ENCODE peak calls at places on chromosomes 3 and 15, in eight cellular contexts. G is H9, X is PC-3, V is IMR-90, P is HCT116, O is astrocyte, Y is endothelial cell of umbilical vein, M is colonic mucosa. L is an unnamed sample.

GRCh38 chr3:9681723-9682081 is 21.9 kb upstream of the CPNE9 start:
- DNase-seq in X (no peak), Y (no peak), M (peak), V (no peak), O (no peak), P (no peak), G (no peak), L (no peak)

GRCh38 chr15:52481915-52482314 is 46.8 kb downstream of the MYO5A start:
- DNase-seq in O (peak), X (peak), V (peak), Y (peak), M (no peak), P (peak), G (no peak), L (peak)

GRCh38 chr3:106609666-106610301 is 741.0 kb upstream of the CBLB start:
- DNase-seq in G (peak), P (peak), M (peak), O (peak), Y (peak), V (peak), X (peak), L (no peak)

GRCh38 chr15:31279221-31280036 is 47.2 kb upstream of the KLF13 start:
- DNase-seq in G (no peak), O (no peak), X (no peak), M (peak), P (no peak), V (no peak), Y (no peak), L (no peak)

GRCh38 chr3:134144694-134145093 is 106.0 kb downstream of the RYK start:
- DNase-seq in Y (peak), O (no peak), P (no peak), V (no peak), X (no peak), M (no peak), G (no peak), L (no peak)

GRCh38 chr15:70062321-70062956 is 35.3 kb downstream of the TLE3 start:
- DNase-seq in Y (peak), G (no peak), P (no peak), V (peak), M (peak), X (peak), O (peak), L (no peak)

GRCh38 chr15:66842710-66843441 is 140.8 kb downstream of the SMAD6 start:
- DNase-seq in V (peak), Y (peak), P (no peak), M (peak), G (no peak), X (peak), O (peak), L (no peak)

GRCh38 chr3:44516230-44516629 is 38.8 kb upstream of the ZNF445 start:
- DNase-seq in M (no peak), V (no peak), O (no peak), G (no peak), P (no peak), X (no peak), Y (no peak), L (no peak)

GRCh38 chr15:78083186-78083585 is 5.7 kb upstream of the TBC1D2B start:
- DNase-seq in Y (no peak), V (no peak), G (no peak), M (no peak), O (no peak), P (no peak), X (no peak), L (no peak)

GRCh38 chr3:42530073-42530472 is 27.6 kb downstream of the VIPR1 start:
- DNase-seq in Y (no peak), G (no peak), O (no peak), X (no peak), V (no peak), M (no peak), P (no peak), L (no peak)

GRCh38 chr3:151895881-151896661 is 22.6 kb downstream of the SUCNR1 start:
- DNase-seq in V (no peak), M (no peak), G (no peak), O (no peak), P (no peak), X (no peak), Y (peak), L (no peak)

GRCh38 chr3:152657002-152657400 is 177.9 kb upstream of the P2RY1 start:
- DNase-seq in Y (no peak), X (no peak), G (no peak), O (no peak), M (no peak), P (no peak), V (no peak), L (no peak)

GRCh38 chr3:150830745-150831144 is 67.8 kb upstream of the SIAH2 start:
- DNase-seq in X (no peak), M (no peak), O (no peak), Y (no peak), V (no peak), P (no peak), G (no peak), L (no peak)

GRCh38 chr3:182690163-182690562 is 103.1 kb upstream of the ATP11B start:
- DNase-seq in M (no peak), P (no peak), O (no peak), Y (no peak), V (no peak), X (no peak), G (no peak), L (no peak)
- H3K27ac ChIP-seq in M (no peak), P (no peak), O (no peak), Y (no peak), V (no peak), X (no peak), G (no peak), L (no peak)

DNA sequence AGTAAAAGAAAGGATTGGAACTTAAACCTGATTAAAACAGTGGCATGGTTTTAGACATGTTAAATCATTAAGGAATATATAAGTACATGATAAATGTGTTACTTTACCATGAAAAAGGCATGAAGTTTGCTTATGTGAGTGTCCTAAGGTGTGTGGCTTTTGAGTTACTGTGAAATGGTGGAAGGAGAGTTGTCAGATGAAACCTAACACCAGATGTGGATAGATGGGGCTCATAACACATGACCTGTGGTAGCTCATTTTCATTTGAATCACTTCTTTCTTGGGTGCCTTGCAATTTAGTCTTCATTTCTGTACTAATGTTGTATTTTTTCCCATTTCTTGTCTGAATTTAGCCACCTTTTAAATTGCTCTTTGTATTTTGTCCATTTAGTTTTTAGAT is 13.0 kb downstream of the MEF2A start:
- DNase-seq in V (no peak), X (no peak), P (no peak), Y (no peak), O (peak), G (no peak), M (no peak), L (no peak)
- H3K9ac ChIP-seq in V (no peak), X (no peak), P (no peak), Y (no peak), O (no peak), G (no peak), M (no peak), L (no peak)

GRCh38 chr15:82297546-82297945 is 34.9 kb downstream of the SAXO2 start:
- DNase-seq in V (no peak), P (no peak), G (no peak), X (peak), M (no peak), O (no peak), Y (no peak), L (no peak)
- H3K27ac ChIP-seq in V (no peak), P (no peak), G (no peak), X (no peak), M (no peak), O (no peak), Y (no peak), L (no peak)

DNA sequence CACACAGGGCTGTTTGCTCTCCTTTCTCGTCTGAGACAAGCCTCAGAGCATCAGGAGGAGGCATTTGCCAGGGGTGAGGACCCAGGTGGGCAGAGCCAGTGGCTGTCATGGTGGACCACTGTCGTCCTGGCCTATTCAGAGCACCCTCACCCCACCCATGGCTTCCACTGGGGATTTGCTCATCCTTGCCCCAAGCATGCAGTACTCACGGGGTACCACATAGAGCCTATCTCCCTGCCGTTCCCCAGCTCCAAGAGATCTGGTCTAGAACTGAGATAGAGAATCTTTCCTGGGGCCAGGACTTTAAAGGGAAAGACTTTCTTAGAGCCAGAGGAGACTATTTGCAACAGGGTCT is 76.8 kb upstream of the TNFAIP8L3 start:
- DNase-seq in V (no peak), M (no peak), X (no peak), O (no peak), G (peak), P (no peak), Y (no peak), L (no peak)
- H3K9ac ChIP-seq in V (no peak), M (no peak), X (no peak), O (no peak), G (no peak), P (no peak), Y (no peak), L (no peak)

GRCh38 chr15:41928100-41928499 is 34.2 kb upstream of the SPTBN5 start:
- DNase-seq in P (no peak), V (no peak), O (no peak), M (no peak), X (peak), Y (peak), G (no peak), L (no peak)
- H3K27ac ChIP-seq in P (no peak), V (no peak), O (no peak), M (peak), X (peak), Y (peak), G (no peak), L (no peak)

DNA sequence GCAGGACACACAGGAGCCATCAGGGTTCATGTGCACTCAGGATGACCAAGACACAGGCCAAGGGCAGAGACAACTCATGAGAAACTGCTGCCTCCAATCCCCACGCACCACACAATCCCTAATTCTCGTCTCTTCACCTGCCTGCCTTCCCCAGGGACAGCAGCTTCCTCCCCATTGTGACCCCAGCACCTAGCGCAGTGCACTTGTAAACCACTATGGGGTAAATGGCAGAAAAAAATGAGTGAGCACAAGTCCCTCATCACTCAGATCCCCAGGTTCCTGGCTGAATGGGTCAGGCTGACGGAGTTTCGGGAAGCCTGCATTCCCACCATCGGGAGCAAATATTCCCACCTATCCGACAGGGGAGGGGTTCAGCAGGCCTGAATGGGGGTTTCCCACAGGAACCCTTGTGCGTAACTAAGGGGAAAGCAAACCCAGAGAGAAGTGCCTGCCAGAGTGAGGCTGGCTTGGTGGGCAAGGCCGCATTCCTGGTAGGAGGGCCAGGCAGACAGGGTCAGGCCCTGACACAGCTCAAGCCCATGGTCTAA is 18.8 kb downstream of the PLXNB1 start:
- DNase-seq in O (no peak), P (no peak), G (no peak), X (no peak), V (no peak), Y (no peak), M (no peak), L (no peak)
- H3K9ac ChIP-seq in O (no peak), P (no peak), G (no peak), X (no peak), V (no peak), Y (no peak), M (no peak), L (no peak)

DNA sequence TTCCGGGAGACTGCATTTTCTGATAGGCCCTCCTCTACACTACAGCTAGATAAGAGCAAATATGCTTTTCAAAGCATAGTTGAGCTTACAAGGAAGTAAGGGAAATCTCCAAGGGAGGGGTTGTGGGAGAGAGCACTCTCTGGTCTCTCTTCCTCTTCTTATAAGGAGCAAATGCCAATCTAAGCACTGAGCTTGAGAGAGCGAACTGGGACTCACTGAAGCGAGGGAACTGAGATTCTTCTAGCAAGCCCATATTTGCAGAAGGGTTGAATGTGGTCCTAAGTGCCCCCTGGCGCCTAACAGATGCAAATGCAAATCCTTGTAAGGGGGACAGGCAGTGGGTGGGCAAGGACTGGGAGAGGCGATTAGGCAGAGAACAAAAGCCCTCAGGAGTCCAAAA is 164.8 kb downstream of the ERC2 start:
- DNase-seq in V (peak), M (peak), Y (peak), P (peak), O (peak), X (peak), G (peak), L (no peak)
- H3K27ac ChIP-seq in V (no peak), M (no peak), Y (no peak), P (no peak), O (no peak), X (no peak), G (no peak), L (no peak)

GRCh38 chr3:81601707-81602305 is 159.6 kb downstream of the GBE1 start:
- DNase-seq in X (no peak), O (no peak), Y (no peak), M (no peak), V (no peak), G (no peak), P (no peak), L (no peak)
- H3K9ac ChIP-seq in X (no peak), O (no peak), Y (no peak), M (no peak), V (no peak), G (no peak), P (no peak), L (no peak)

DNA sequence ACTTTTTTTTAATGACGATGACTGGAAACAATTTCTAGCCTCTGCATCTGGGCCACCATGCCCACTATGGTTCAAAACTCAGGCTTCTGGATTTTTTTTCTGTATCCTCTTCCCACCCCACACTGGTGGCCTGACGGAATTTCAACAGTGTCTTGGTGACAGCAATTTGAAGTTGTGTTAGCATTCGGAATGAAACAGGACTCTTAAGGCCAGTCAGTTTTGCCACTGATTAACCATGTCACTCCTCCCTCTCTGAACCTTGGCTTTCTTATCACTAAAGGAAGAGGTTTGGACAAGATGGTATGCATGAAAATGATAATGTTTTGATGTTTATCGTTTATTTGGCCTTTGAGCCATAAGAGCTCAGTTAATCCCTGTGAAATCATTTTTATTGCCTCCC is 41.6 kb upstream of the BDH1 start:
- DNase-seq in O (no peak), X (no peak), V (no peak), P (no peak), G (no peak), Y (no peak), M (peak), L (no peak)
- H3K27ac ChIP-seq in O (no peak), X (no peak), V (no peak), P (no peak), G (no peak), Y (no peak), M (peak), L (no peak)

GRCh38 chr3:16102187-16102561 is 72.3 kb upstream of the GALNT15 start:
- DNase-seq in V (no peak), M (no peak), O (no peak), X (no peak), G (no peak), P (no peak), Y (no peak), L (no peak)

GRCh38 chr3:16102905-16103364 is 71.5 kb upstream of the GALNT15 start:
- DNase-seq in X (peak), O (peak), Y (no peak), G (no peak), P (no peak), V (peak), M (no peak), L (no peak)

GRCh38 chr3:16106050-16106449 is 68.4 kb upstream of the GALNT15 start:
- DNase-seq in G (no peak), M (no peak), P (no peak), X (no peak), V (no peak), Y (no peak), O (no peak), L (no peak)

GRCh38 chr3:16103472-16103871 is 71.0 kb upstream of the GALNT15 start:
- DNase-seq in P (no peak), Y (no peak), O (peak), G (no peak), X (no peak), V (peak), M (no peak), L (no peak)

DNA sequence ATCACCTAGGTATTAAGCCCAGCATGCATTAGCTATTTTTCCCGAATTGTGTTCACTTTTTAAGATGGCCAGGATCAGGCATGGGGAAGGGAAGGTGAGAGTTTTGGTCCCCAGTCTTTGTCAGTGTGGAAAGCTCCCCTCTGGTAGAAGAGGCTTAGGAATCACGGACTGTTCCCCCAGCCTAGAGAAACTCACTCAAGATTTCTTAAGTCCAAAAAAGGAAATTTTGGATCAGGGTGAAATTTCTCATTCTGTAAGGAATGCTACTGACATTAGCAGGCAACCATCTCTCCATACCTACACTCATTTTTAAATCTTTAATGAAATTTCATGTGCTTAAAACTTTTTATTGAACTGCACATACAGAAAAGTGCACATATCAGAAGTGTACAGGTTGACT is 70.3 kb upstream of the GALNT15 start:
- DNase-seq in Y (no peak), G (no peak), X (no peak), O (peak), V (peak), P (no peak), M (no peak), L (no peak)
- H3K9ac ChIP-seq in Y (no peak), G (no peak), X (no peak), O (peak), V (peak), P (no peak), M (no peak), L (no peak)